ENCODE peak calls at places on chromosomes 11 and 22, in eight cellular contexts. H is AG10803, F is NB4, C is fibroblast of lung, Z is HCT116, E is thoracic aorta, G is progenitor cell of endocrine pancreas, P is neural crest cell. Q is an unnamed sample.

GRCh38 chr11:134294664-134295063 is 18.5 kb downstream of the GLB1L3 start:
- DNase-seq in H (no peak), F (no peak), C (no peak), Z (no peak), E (no peak), G (no peak), P (no peak), Q (no peak)

GRCh38 chr11:123510579-123510905 is 80.5 kb downstream of the GRAMD1B start:
- DNase-seq in H (no peak), F (no peak), C (no peak), Z (no peak), E (no peak), G (no peak), P (no peak), Q (no peak)

GRCh38 chr11:130775306-130776043 is 140.8 kb downstream of the SNX19 start:
- DNase-seq in H (peak), F (no peak), C (peak), Z (no peak), E (no peak), G (no peak), P (no peak), Q (peak)

GRCh38 chr11:12150831-12151382 is 40.5 kb downstream of the MICAL2 start:
- DNase-seq in H (no peak), F (peak), C (peak), Z (no peak), E (no peak), G (no peak), P (no peak), Q (peak)

GRCh38 chr11:115657586-115657985 is 153.4 kb upstream of the CADM1 start:
- DNase-seq in H (peak), F (no peak), C (peak), Z (no peak), E (no peak), G (no peak), P (no peak), Q (no peak)

GRCh38 chr22:32531955-32532818 is 57.6 kb downstream of the FBXO7 start:
- DNase-seq in H (peak), F (peak), C (peak), Z (no peak), E (peak), G (peak), P (peak), Q (peak)

GRCh38 chr22:47204002-47204979 is 441.8 kb downstream of the TBC1D22A start:
- DNase-seq in H (no peak), F (no peak), C (no peak), Z (no peak), E (no peak), G (no peak), P (no peak), Q (no peak)

GRCh38 chr22:19128009-19128401 is 3.1 kb upstream of the TSSK2 start:
- DNase-seq in H (no peak), F (no peak), C (no peak), Z (no peak), E (no peak), G (no peak), P (no peak), Q (no peak)

GRCh38 chr22:46966495-46966845 is 204.0 kb downstream of the TBC1D22A start:
- DNase-seq in H (peak), F (no peak), C (peak), Z (no peak), E (no peak), G (no peak), P (no peak), Q (no peak)

GRCh38 chr11:107928767-107929507 is 689 bp downstream of the RAB39A start:
- DNase-seq in H (no peak), F (peak), C (no peak), Z (no peak), E (no peak), G (peak), P (peak), Q (no peak)

GRCh38 chr22:39325392-39325932 is 6.0 kb upstream of the RPL3 start:
- DNase-seq in H (no peak), F (no peak), C (no peak), Z (no peak), E (no peak), G (no peak), P (no peak), Q (peak)

GRCh38 chr11:95068549-95068948 is 1.8 kb downstream of the SRSF8 start:
- DNase-seq in H (peak), F (peak), C (peak), Z (peak), E (peak), G (no peak), P (peak), Q (peak)

GRCh38 chr11:118084247-118084646 is 2.5 kb downstream of the SMIM35 start:
- DNase-seq in H (peak), F (peak), C (no peak), Z (no peak), E (no peak), G (no peak), P (no peak), Q (peak)

GRCh38 chr11:24298126-24298525 is 198.7 kb upstream of the LUZP2 start:
- DNase-seq in H (no peak), F (no peak), C (no peak), Z (no peak), E (no peak), G (no peak), P (no peak), Q (no peak)

GRCh38 chr22:40204331-40205116 is 26.8 kb downstream of the TNRC6B start:
- DNase-seq in H (peak), F (no peak), C (peak), Z (no peak), E (no peak), G (no peak), P (no peak), Q (peak)

GRCh38 chr11:1772270-1773130 is 8.8 kb upstream of the CTSD start:
- DNase-seq in H (peak), F (peak), C (peak), Z (peak), E (peak), G (no peak), P (no peak), Q (peak)

GRCh38 chr11:34809191-34810106 is 106.7 kb downstream of the APIP start:
- DNase-seq in H (no peak), F (peak), C (peak), Z (no peak), E (no peak), G (no peak), P (no peak), Q (peak)

GRCh38 chr11:72586591-72587090 is 87.6 kb downstream of the PDE2A start:
- DNase-seq in H (no peak), F (no peak), C (no peak), Z (no peak), E (no peak), G (no peak), P (no peak), Q (no peak)

GRCh38 chr11:31810779-31811647 is at the start of gene PAX6:
- DNase-seq in H (peak), F (peak), C (peak), Z (peak), E (no peak), G (no peak), P (peak), Q (no peak)

GRCh38 chr22:20153945-20154344 is 3.1 kb upstream of the CCDC188 start:
- DNase-seq in H (no peak), F (no peak), C (no peak), Z (no peak), E (no peak), G (no peak), P (no peak), Q (no peak)

GRCh38 chr22:40421082-40421350 is 50.6 kb downstream of the SGSM3 start:
- DNase-seq in H (no peak), F (no peak), C (no peak), Z (no peak), E (no peak), G (no peak), P (no peak), Q (no peak)

GRCh38 chr11:8934735-8935478 is 2.2 kb upstream of the C11orf16 start:
- DNase-seq in H (peak), F (no peak), C (peak), Z (peak), E (no peak), G (no peak), P (no peak), Q (peak)

GRCh38 chr11:48172818-48173609 is 43.6 kb upstream of the OR4B1 start:
- DNase-seq in H (peak), F (peak), C (peak), Z (peak), E (no peak), G (peak), P (peak), Q (peak)

GRCh38 chr11:130585545-130585944 is 137.1 kb downstream of the ADAMTS15 start:
- DNase-seq in H (peak), F (no peak), C (peak), Z (no peak), E (no peak), G (no peak), P (no peak), Q (peak)

GRCh38 chr11:77085652-77086051 is 17.0 kb upstream of the OMP start:
- DNase-seq in H (no peak), F (no peak), C (no peak), Z (no peak), E (no peak), G (no peak), P (no peak), Q (no peak)

GRCh38 chr11:2509481-2510001 is 64.7 kb downstream of the KCNQ1 start:
- DNase-seq in H (no peak), F (no peak), C (no peak), Z (no peak), E (no peak), G (no peak), P (no peak), Q (no peak)

GRCh38 chr11:73141309-73142127 is 600 bp downstream of the FCHSD2 start:
- DNase-seq in H (peak), F (peak), C (peak), Z (peak), E (no peak), G (peak), P (peak), Q (peak)

GRCh38 chr11:95512682-95513081 is 276.9 kb downstream of the FAM76B start:
- DNase-seq in H (peak), F (no peak), C (peak), Z (no peak), E (no peak), G (no peak), P (no peak), Q (peak)

GRCh38 chr22:46860562-46860961 is 98.1 kb downstream of the TBC1D22A start:
- DNase-seq in H (no peak), F (no peak), C (no peak), Z (no peak), E (no peak), G (no peak), P (no peak), Q (no peak)

GRCh38 chr11:36362902-36363301 is 66.8 kb downstream of the PRR5L start:
- DNase-seq in H (peak), F (no peak), C (peak), Z (no peak), E (no peak), G (no peak), P (no peak), Q (peak)

GRCh38 chr22:27218012-27218483 is 560.7 kb downstream of the MIAT start:
- DNase-seq in H (peak), F (no peak), C (no peak), Z (no peak), E (no peak), G (no peak), P (no peak), Q (no peak)

GRCh38 chr22:43008509-43008908 is 6.4 kb downstream of the PACSIN2 start:
- DNase-seq in H (peak), F (no peak), C (no peak), Z (no peak), E (no peak), G (no peak), P (no peak), Q (no peak)

GRCh38 chr22:25420925-25421904 is 143.3 kb upstream of the GRK3 start:
- DNase-seq in H (no peak), F (peak), C (no peak), Z (no peak), E (no peak), G (no peak), P (no peak), Q (no peak)
- TF ChIP-seq CTCF in H (peak), F (no peak), C (no peak), Z (no peak), E (no peak), G (peak), P (peak), Q (no peak)

GRCh38 chr11:58957922-58958321 is 18.6 kb downstream of the GLYATL1 start:
- DNase-seq in H (peak), F (no peak), C (no peak), Z (no peak), E (no peak), G (no peak), P (no peak), Q (no peak)

GRCh38 chr11:58958500-58958899 is 19.2 kb downstream of the GLYATL1 start:
- DNase-seq in H (peak), F (peak), C (no peak), Z (peak), E (no peak), G (no peak), P (no peak), Q (no peak)

GRCh38 chr11:58968251-58968711 is 29.0 kb downstream of the GLYATL1 start:
- DNase-seq in H (peak), F (no peak), C (no peak), Z (no peak), E (no peak), G (no peak), P (no peak), Q (no peak)

GRCh38 chr11:58965246-58965985 is 26.1 kb downstream of the GLYATL1 start:
- DNase-seq in H (peak), F (no peak), C (peak), Z (no peak), E (no peak), G (no peak), P (no peak), Q (peak)

DNA sequence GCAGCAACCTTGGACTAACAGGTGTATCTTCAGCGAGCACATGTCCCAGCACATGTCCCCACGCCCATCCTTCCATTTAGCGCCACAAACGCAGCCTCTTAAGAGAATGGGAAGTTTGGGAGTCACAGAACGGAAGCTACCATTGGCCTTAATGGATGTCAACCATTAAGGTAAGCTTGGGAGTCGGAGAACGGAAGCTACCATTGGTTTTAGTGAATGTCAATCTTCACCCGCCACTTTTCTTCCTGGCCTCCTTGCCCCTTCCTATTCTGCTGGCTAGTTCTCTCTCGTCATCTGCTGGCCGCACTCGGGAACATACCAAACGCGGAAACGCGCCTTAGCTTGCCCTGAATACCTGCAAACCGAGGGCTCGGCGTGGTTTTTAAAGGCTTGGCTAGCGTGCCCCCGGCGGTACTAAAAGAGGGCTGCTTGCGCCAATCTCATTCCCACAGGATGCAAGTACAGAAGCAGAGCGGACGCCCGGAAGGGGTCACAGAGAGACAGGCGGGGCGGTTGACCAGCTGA is 24.3 kb downstream of the GLYATL1 start:
- DNase-seq in H (peak), F (peak), C (peak), Z (no peak), E (no peak), G (peak), P (no peak), Q (peak)
- TF ChIP-seq CTCF in H (peak), F (no peak), C (peak), Z (no peak), E (no peak), G (peak), P (no peak), Q (peak)

GRCh38 chr11:15493066-15493465 is 378.3 kb downstream of the INSC start:
- DNase-seq in H (no peak), F (peak), C (peak), Z (peak), E (no peak), G (no peak), P (no peak), Q (no peak)
- TF ChIP-seq CTCF in H (no peak), F (no peak), C (no peak), Z (no peak), E (no peak), G (no peak), P (no peak), Q (no peak)

GRCh38 chr11:124763156-124763947 is 1.3 kb upstream of the ESAM start:
- DNase-seq in H (peak), F (peak), C (peak), Z (peak), E (no peak), G (peak), P (peak), Q (peak)
- TF ChIP-seq CTCF in H (peak), F (peak), C (peak), Z (peak), E (peak), G (peak), P (peak), Q (peak)

GRCh38 chr11:20403059-20403458 is 15.5 kb downstream of the PRMT3 start:
- DNase-seq in H (no peak), F (no peak), C (no peak), Z (no peak), E (no peak), G (no peak), P (no peak), Q (no peak)

GRCh38 chr11:20399498-20399897 is 12.0 kb downstream of the PRMT3 start:
- DNase-seq in H (no peak), F (no peak), C (no peak), Z (no peak), E (no peak), G (no peak), P (no peak), Q (no peak)

DNA sequence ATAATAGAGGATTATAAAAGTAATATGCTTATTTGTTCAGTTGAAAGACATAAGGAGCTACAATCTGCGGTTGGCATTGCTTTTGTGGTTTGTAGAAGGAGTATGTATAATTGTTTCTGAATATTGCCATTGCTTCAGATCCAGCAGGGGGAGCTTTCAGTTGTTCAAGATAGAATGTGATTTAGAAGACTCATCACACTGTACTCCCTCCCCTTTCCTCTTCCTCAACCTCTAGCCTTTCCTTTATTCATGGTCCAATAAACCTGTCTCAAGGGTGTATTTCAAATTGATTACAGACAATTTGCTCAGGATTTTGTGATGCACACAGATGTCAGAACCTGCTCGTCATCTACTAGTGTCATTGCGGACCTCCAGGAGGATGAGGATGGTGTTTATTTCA is 9.8 kb downstream of the PRMT3 start:
- DNase-seq in H (peak), F (peak), C (peak), Z (peak), E (no peak), G (no peak), P (no peak), Q (peak)
- TF ChIP-seq CTCF in H (peak), F (peak), C (peak), Z (peak), E (no peak), G (peak), P (peak), Q (peak)

GRCh38 chr11:110827276-110827675 is 115.0 kb upstream of the ARHGAP20 start:
- DNase-seq in H (no peak), F (no peak), C (no peak), Z (no peak), E (no peak), G (no peak), P (no peak), Q (no peak)
- TF ChIP-seq CTCF in H (no peak), F (no peak), C (no peak), Z (no peak), E (no peak), G (no peak), P (no peak), Q (no peak)

GRCh38 chr11:85809881-85810280 is 1.1 kb downstream of the SYTL2 start:
- DNase-seq in H (no peak), F (peak), C (no peak), Z (no peak), E (no peak), G (no peak), P (peak), Q (peak)
- TF ChIP-seq CTCF in H (peak), F (no peak), C (peak), Z (peak), E (no peak), G (peak), P (no peak), Q (peak)

DNA sequence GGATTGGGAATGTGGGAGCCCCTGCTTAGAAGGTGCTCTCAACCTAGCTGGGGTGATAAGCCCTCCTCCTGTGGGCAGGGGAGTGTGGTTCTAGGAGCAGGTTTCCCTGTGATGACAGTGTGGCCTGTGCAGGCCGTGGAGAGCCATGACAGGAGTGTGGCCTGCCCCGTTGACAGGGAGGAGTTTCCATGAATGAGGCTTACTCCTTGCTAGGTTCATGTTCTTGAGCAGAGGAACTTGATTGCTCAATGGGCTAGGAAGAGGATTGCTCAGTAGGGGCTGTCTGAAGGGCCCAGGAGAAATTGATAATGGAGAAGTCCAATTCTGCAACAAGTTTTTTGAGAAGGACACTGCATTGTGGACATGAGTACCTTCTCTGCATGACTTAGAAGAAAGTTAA is 92.0 kb downstream of the PPP6R3 start:
- DNase-seq in H (no peak), F (peak), C (no peak), Z (no peak), E (no peak), G (no peak), P (no peak), Q (no peak)
- TF ChIP-seq CTCF in H (no peak), F (no peak), C (no peak), Z (no peak), E (no peak), G (no peak), P (no peak), Q (no peak)

DNA sequence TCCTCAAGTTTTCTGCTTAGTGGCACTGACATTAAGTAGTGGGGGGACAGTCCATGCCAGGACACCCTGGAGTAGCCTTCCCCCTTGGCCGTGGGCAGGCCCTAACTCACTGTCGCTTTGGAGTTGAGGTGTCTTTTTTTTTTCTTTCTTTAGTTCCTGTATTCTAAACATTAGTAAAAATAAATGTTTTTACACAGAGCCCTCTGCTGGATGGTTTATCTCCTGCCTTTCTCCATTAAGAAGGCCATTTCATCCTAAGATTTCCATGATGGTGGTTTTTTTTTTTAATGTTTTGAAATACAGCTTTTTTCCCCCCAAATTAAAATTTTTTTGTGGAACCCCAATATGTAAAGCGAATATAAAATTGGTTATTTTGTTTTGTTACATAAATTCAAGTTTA is 1.8 kb upstream of the TIGD3 start:
- DNase-seq in H (no peak), F (peak), C (no peak), Z (no peak), E (no peak), G (no peak), P (no peak), Q (peak)
- TF ChIP-seq CTCF in H (peak), F (peak), C (peak), Z (peak), E (no peak), G (peak), P (peak), Q (peak)